ENCODE peak calls at places on chromosomes 12 and 14, in five cellular contexts. J, B, T, S and V are unnamed samples.

GRCh38 chr12:4828176-4828575 is 81.5 kb upstream of the KCNA1 start:
- DNase-seq in J (no peak), B (no peak), T (no peak), S (no peak), V (no peak)

GRCh38 chr12:57803317-57803893 is 15.1 kb downstream of the AVIL start:
- DNase-seq in J (peak; percentile 33), B (peak; percentile 16), T (peak; percentile 45), S (peak; percentile 32), V (peak; percentile 60)

GRCh38 chr12:57583008-57583831 is 7.8 kb upstream of the PIP4K2C start:
- DNase-seq in J (peak; percentile 76), B (peak; percentile 70), T (peak; percentile 58), S (peak; percentile 63), V (peak; percentile 84)

GRCh38 chr12:11242656-11243055 is 26.9 kb downstream of the PRB3 start:
- DNase-seq in J (no peak), B (no peak), T (no peak), S (no peak), V (no peak)

GRCh38 chr12:91194500-91194899 is 11.9 kb upstream of the DCN start:
- DNase-seq in J (no peak), B (no peak), T (no peak), S (no peak), V (peak; percentile 7)

GRCh38 chr14:54487771-54488170 is 1.0 kb downstream of the GMFB start:
- DNase-seq in J (no peak), B (no peak), T (no peak), S (no peak), V (peak; percentile 57)

GRCh38 chr12:8831116-8831515 is 8.7 kb downstream of the A2ML1 start:
- DNase-seq in J (no peak), B (no peak), T (no peak), S (no peak), V (no peak)

GRCh38 chr14:30553311-30553989 is 5.5 kb upstream of the G2E3 start:
- DNase-seq in J (no peak), B (peak; percentile 44), T (no peak), S (no peak), V (peak; percentile 84)

GRCh38 chr14:102215522-102216250 is 76.0 kb downstream of the WDR20 start:
- DNase-seq in J (no peak), B (no peak), T (no peak), S (no peak), V (peak; percentile 61)

GRCh38 chr14:22487401-22487800 is 101.6 kb downstream of the DAD1 start:
- DNase-seq in J (no peak), B (no peak), T (no peak), S (no peak), V (no peak)

GRCh38 chr14:19729763-19730162 is 13.6 kb upstream of the OR4Q3 start:
- DNase-seq in J (no peak), B (no peak), T (no peak), S (no peak), V (no peak)

GRCh38 chr14:73740921-73741326 is 26.7 kb upstream of the PNMA1 start:
- DNase-seq in J (no peak), B (no peak), T (peak; percentile 87), S (peak; percentile 92), V (peak; percentile 91)

GRCh38 chr12:46303039-46303666 is 34.3 kb upstream of the SLC38A1 start:
- DNase-seq in J (peak; percentile 62), B (peak; percentile 9), T (no peak), S (peak; percentile 60), V (peak; percentile 60)

GRCh38 chr14:29906256-29906885 is 21.3 kb downstream of the PRKD1 start:
- DNase-seq in J (no peak), B (no peak), T (no peak), S (no peak), V (peak; percentile 95)

GRCh38 chr12:106179086-106179485 is 40.3 kb upstream of the NUAK1 start:
- DNase-seq in J (no peak), B (no peak), T (peak; percentile 64), S (no peak), V (no peak)

GRCh38 chr14:24909523-24910302 is 140.2 kb downstream of the STXBP6 start:
- DNase-seq in J (no peak), B (no peak), T (no peak), S (no peak), V (no peak)

GRCh38 chr12:117028254-117028653 is 71.0 kb downstream of the TESC start:
- DNase-seq in J (no peak), B (no peak), T (no peak), S (no peak), V (no peak)

GRCh38 chr14:92600318-92601053 is 86.9 kb downstream of the RIN3 start:
- DNase-seq in J (no peak), B (no peak), T (no peak), S (no peak), V (peak; percentile 78)

GRCh38 chr12:18171571-18171970 is 81.6 kb upstream of the RERGL start:
- DNase-seq in J (no peak), B (no peak), T (no peak), S (no peak), V (peak; percentile 1)

GRCh38 chr14:31286456-31287293 is 79.1 kb upstream of the HECTD1 start:
- DNase-seq in J (no peak), B (no peak), T (no peak), S (no peak), V (peak; percentile 49)

GRCh38 chr12:87784350-87784749 is 244.9 kb downstream of the C12orf50 start:
- DNase-seq in J (no peak), B (no peak), T (no peak), S (no peak), V (no peak)

GRCh38 chr12:127944211-127944899 is 322.6 kb upstream of the TMEM132C start:
- DNase-seq in J (no peak), B (no peak), T (no peak), S (no peak), V (no peak)

GRCh38 chr14:67557118-67557517 is 24.0 kb downstream of the PLEKHH1 start:
- DNase-seq in J (no peak), B (no peak), T (no peak), S (no peak), V (no peak)

GRCh38 chr14:42057176-42057575 is 450.5 kb downstream of the LRFN5 start:
- DNase-seq in J (no peak), B (no peak), T (no peak), S (no peak), V (no peak)

GRCh38 chr14:103522649-103523582 is at the start of gene CKB:
- DNase-seq in J (no peak), B (no peak), T (peak; percentile 75), S (peak; percentile 83), V (peak; percentile 65)

GRCh38 chr12:75699728-75700496 is 188.5 kb upstream of the KRR1 start:
- DNase-seq in J (no peak), B (no peak), T (no peak), S (no peak), V (peak; percentile 7)

GRCh38 chr14:74642011-74642410 is 30.0 kb upstream of the LTBP2 start:
- DNase-seq in J (no peak), B (no peak), T (no peak), S (no peak), V (no peak)

GRCh38 chr12:106753526-106753925 is 21.0 kb upstream of the RIC8B start:
- DNase-seq in J (peak; percentile 46), B (no peak), T (no peak), S (peak; percentile 62), V (no peak)

GRCh38 chr12:4909734-4910501 is at the start of gene KCNA1:
- DNase-seq in J (no peak), B (no peak), T (peak; percentile 30), S (no peak), V (no peak)

GRCh38 chr12:120007272-120007671 is 18.2 kb downstream of the BICDL1 start:
- DNase-seq in J (peak; percentile 81), B (no peak), T (no peak), S (peak; percentile 15), V (no peak)

GRCh38 chr14:52269100-52269499 is 1.6 kb downstream of the PTGDR start:
- DNase-seq in J (no peak), B (no peak), T (no peak), S (peak; percentile 18), V (no peak)

GRCh38 chr12:67442347-67442841 is 173.2 kb downstream of the CAND1 start:
- DNase-seq in J (no peak), B (no peak), T (peak; percentile 18), S (peak; percentile 37), V (no peak)

GRCh38 chr14:94381149-94382030 is 7.0 kb downstream of the SERPINA1 start:
- DNase-seq in J (no peak), B (no peak), T (no peak), S (no peak), V (no peak)

GRCh38 chr12:92827836-92828431 is 101.2 kb downstream of the EEA1 start:
- DNase-seq in J (peak; percentile 8), B (peak; percentile 12), T (no peak), S (peak; percentile 39), V (peak; percentile 72)
- H3K4me3 ChIP-seq in J (no peak overlapping the region), B (no peak overlapping the region), T (no peak overlapping the region), S (no peak overlapping the region), V (no peak overlapping the region)

DNA sequence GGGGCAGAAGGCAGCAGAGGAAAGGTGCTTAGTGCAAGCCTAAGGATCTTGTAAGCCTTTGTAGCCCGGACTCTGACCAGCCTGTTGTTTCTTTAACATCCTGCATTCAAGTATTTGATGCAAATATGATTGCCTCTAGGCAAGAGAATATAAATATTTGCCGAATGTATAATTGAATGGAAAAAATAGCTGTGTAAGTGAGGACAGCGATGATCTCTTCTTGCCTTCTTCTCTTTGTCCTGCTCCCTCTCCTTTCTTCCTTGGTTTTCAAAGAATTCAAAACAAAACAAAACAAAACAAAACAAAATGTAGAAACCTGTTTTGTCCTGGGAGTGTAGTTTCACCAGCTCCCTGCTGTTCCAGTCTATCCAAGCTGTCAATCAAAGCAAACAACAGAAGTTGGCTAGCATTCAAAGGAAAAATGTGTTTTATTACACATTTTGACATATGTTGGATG is 74.9 kb upstream of the CPM start:
- DNase-seq in J (no peak), B (no peak), T (no peak), S (no peak), V (peak; percentile 21)
- H3K4me3 ChIP-seq in J (no peak overlapping the region), B (no peak overlapping the region), T (no peak overlapping the region), S (no peak overlapping the region), V (peak overlapping the region; percentile 53)

GRCh38 chr12:48980389-48980952 is 2.3 kb downstream of the WNT1 start:
- DNase-seq in J (peak; percentile 40), B (no peak), T (no peak), S (peak; percentile 53), V (peak; percentile 16)

GRCh38 chr12:48982397-48983080 is 4.4 kb downstream of the WNT1 start:
- DNase-seq in J (no peak), B (no peak), T (no peak), S (no peak), V (no peak)

GRCh38 chr12:48980953-48981756 is 3.0 kb downstream of the WNT1 start:
- DNase-seq in J (peak; percentile 61), B (no peak), T (no peak), S (no peak), V (no peak)

GRCh38 chr12:48979602-48980388 is 1.7 kb downstream of the WNT1 start:
- DNase-seq in J (peak; percentile 57), B (no peak), T (no peak), S (peak; percentile 50), V (no peak)

DNA sequence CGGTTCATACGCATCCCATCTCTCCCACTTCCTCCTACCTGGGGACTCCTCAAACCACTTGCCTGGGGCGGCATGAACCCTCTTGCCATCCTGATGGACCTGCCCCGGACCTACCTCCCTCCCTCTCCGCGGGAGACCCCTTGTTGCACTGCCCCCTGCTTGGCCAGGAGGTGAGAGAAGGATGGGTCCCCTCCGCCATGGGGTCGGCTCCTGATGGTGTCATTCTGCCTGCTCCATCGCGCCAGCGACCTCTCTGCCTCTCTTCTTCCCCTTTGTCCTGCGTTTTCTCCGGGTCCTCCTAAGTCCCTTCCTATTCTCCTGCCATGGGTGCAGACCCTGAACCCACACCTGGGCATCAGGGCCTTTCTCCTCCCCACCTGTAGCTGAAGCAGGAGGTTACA is 3.6 kb downstream of the WNT1 start:
- DNase-seq in J (no peak), B (no peak), T (no peak), S (no peak), V (no peak)
- H3K4me3 ChIP-seq in J (peak overlapping the region; percentile 89), B (no peak overlapping the region), T (no peak overlapping the region), S (no peak overlapping the region), V (no peak overlapping the region)

GRCh38 chr12:72330291-72330690 is 58.1 kb downstream of the TRHDE start:
- DNase-seq in J (no peak), B (peak; percentile 18), T (no peak), S (no peak), V (no peak)
- H3K4me3 ChIP-seq in J (no peak overlapping the region), B (no peak overlapping the region), T (no peak overlapping the region), S (no peak overlapping the region), V (no peak overlapping the region)